ENCODE peak calls at places on chromosomes 5 and 9, in four cellular contexts. L is GM12878, J is HepG2, N is K562. U is an unnamed sample. For H3K4me1, the result is how much of the 10 kb centered on the place peaks cover.

GRCh38 chr9:708182-708555 is 133.3 kb upstream of the DMRT1 start:
- DNase-seq in N (no peak), L (no peak), J (no peak), U (no peak)

GRCh38 chr5:5969942-5970483 is 408.3 kb downstream of the MED10 start:
- DNase-seq in L (no peak), N (no peak), J (no peak), U (no peak)

GRCh38 chr9:68947842-68948569 is 65.9 kb downstream of the PRKACG start:
- DNase-seq in L (no peak), N (no peak), J (no peak), U (no peak)

GRCh38 chr5:102826629-102827028 is 71.5 kb downstream of the PAM start:
- DNase-seq in J (no peak), L (no peak), N (no peak), U (no peak)

GRCh38 chr5:345404-346195 is 24.1 kb downstream of the AHRR start:
- DNase-seq in N (no peak), J (no peak), L (no peak), U (no peak)

GRCh38 chr5:141942185-141942857 is 15.7 kb downstream of the PCDH12 start:
- DNase-seq in J (peak), L (no peak), N (no peak), U (no peak)

GRCh38 chr5:102617857-102618187 is 119.0 kb upstream of the SLCO6A1 start:
- DNase-seq in J (no peak), L (no peak), N (no peak), U (no peak)

GRCh38 chr9:123416171-123416570 is 60.2 kb downstream of the CRB2 start:
- DNase-seq in J (no peak), N (no peak), L (no peak), U (no peak)

GRCh38 chr9:76868897-76869296 is 37.0 kb downstream of the PRUNE2 start:
- DNase-seq in J (no peak), N (no peak), L (no peak), U (no peak)

GRCh38 chr5:102911973-102912372 is 156.9 kb downstream of the PAM start:
- DNase-seq in L (no peak), N (no peak), J (no peak), U (no peak)

GRCh38 chr5:125660231-125660895 is 762.8 kb upstream of the GRAMD2B start:
- DNase-seq in N (no peak), J (no peak), L (no peak), U (no peak)

GRCh38 chr5:74394543-74394923 is 246.0 kb downstream of the ENC1 start:
- DNase-seq in L (no peak), N (no peak), J (peak), U (no peak)

GRCh38 chr5:126967808-126968466 is 62.4 kb downstream of the MARCHF3 start:
- DNase-seq in N (no peak), J (no peak), L (no peak), U (no peak)

GRCh38 chr9:125141251-125141650 is 2.1 kb downstream of the SCAI start:
- DNase-seq in J (no peak), N (no peak), L (no peak), U (no peak)

GRCh38 chr5:28703651-28704260 is 1665.4 kb upstream of the CDH9 start:
- DNase-seq in L (no peak), J (no peak), N (no peak), U (no peak)

GRCh38 chr9:34546102-34546833 is 23.5 kb upstream of the ENHO start:
- DNase-seq in L (no peak), N (no peak), J (no peak), U (no peak)

GRCh38 chr5:69485471-69485870 is 7.1 kb upstream of the OCLN start:
- DNase-seq in L (no peak), J (no peak), N (no peak), U (no peak)

GRCh38 chr5:180126716-180127681 is 55.4 kb upstream of the RNF130 start:
- DNase-seq in N (peak), L (no peak), J (no peak), U (peak)

GRCh38 chr5:773517-774264 is 10.8 kb downstream of the ZDHHC11B start:
- DNase-seq in L (no peak), J (no peak), N (no peak), U (no peak)

GRCh38 chr5:140295414-140295813 is 7.5 kb downstream of the PFDN1 start:
- DNase-seq in L (no peak), N (no peak), J (peak), U (no peak)

GRCh38 chr5:119131530-119132313 is 60.8 kb downstream of the DMXL1 start:
- DNase-seq in L (no peak), N (no peak), J (no peak), U (no peak)

GRCh38 chr5:33299621-33300208 is 141.1 kb upstream of the TARS1 start:
- DNase-seq in J (no peak), L (peak), N (no peak), U (peak)

GRCh38 chr5:1824903-1825841 is 24.0 kb downstream of the NDUFS6 start:
- DNase-seq in L (no peak), J (no peak), N (no peak), U (no peak)

GRCh38 chr5:151585970-151586369 is 5.2 kb downstream of the FAT2 start:
- DNase-seq in J (no peak), N (no peak), L (no peak), U (no peak)

GRCh38 chr5:129400395-129400983 is 59.6 kb upstream of the ADAMTS19 start:
- DNase-seq in L (no peak), N (no peak), J (no peak), U (no peak)

GRCh38 chr5:150339165-150339564 is 18.3 kb upstream of the TCOF1 start:
- DNase-seq in L (no peak), J (no peak), N (no peak), U (no peak)

GRCh38 chr9:135275163-135275925 is 187.9 kb downstream of the OLFM1 start:
- DNase-seq in N (no peak), J (no peak), L (no peak), U (no peak)

GRCh38 chr9:116319480-116319879 is 165.9 kb downstream of the PAPPA start:
- DNase-seq in L (no peak), N (no peak), J (no peak), U (no peak)

GRCh38 chr9:124419832-124420489 is 4.7 kb upstream of the PSMB7 start:
- DNase-seq in N (no peak), J (no peak), L (no peak), U (no peak)

GRCh38 chr5:125023673-125024072 is 277.2 kb upstream of the ZNF608 start:
- DNase-seq in J (no peak), N (no peak), L (no peak), U (no peak)

GRCh38 chr5:143985832-143986485 is 174.0 kb downstream of the HMHB1 start:
- DNase-seq in L (no peak), J (no peak), N (no peak), U (no peak)

GRCh38 chr9:38117646-38118045 is 48.6 kb upstream of the SHB start:
- DNase-seq in J (no peak), L (no peak), N (no peak), U (no peak)

GRCh38 chr5:56298329-56298962 is 65.3 kb upstream of the ANKRD55 start:
- DNase-seq in J (no peak), N (no peak), L (no peak), U (no peak)

GRCh38 chr9:93587651-93588347 is 11.4 kb downstream of the PHF2 start:
- DNase-seq in J (no peak), N (no peak), L (no peak), U (no peak)

GRCh38 chr9:78671785-78672184 is 374.9 kb downstream of the PSAT1 start:
- DNase-seq in L (no peak), N (no peak), J (no peak), U (no peak)

GRCh38 chr9:105921057-105921721 is 226.8 kb downstream of the TMEM38B start:
- DNase-seq in L (no peak), N (no peak), J (no peak), U (no peak)

GRCh38 chr9:99352786-99353185 is 130.7 kb downstream of the SEC61B start:
- DNase-seq in N (no peak), J (no peak), L (no peak), U (no peak)

GRCh38 chr5:88683506-88684135 is 199.4 kb downstream of the MEF2C start:
- DNase-seq in J (peak), L (no peak), N (no peak), U (peak)

GRCh38 chr5:138632900-138633489 is 57.8 kb upstream of the HSPA9 start:
- DNase-seq in N (peak), L (peak), J (peak), U (peak)
- TF ChIP-seq ESRRA in N (peak), L (no peak), J (no peak), U (no peak)

DNA sequence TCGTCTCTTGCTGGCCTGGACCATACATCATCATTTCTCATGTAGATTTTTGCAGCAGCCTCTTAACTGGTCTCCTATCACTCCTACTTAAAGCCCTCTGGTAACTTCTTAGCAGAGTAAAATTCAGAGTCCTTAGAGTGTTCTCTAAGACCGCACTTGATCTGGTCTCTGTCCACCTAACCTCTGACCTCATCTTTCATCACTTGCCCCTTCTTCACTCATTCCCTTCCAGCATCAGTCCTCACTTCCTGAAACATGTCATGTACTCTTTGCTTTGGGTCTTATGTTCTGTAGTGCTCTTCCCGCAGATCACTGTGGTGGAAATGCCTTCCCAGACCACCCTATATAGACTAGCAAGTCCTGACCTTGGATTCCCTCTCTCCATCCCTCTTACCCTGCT is 9.8 kb downstream of the LARP1 start:
- DNase-seq in N (no peak), L (no peak), J (no peak), U (no peak)
- H3K4me1 ChIP-seq in N (half or more), L (half or more), J (half or more), U (half or more)

GRCh38 chr9:16869961-16870605 is 387 bp downstream of the BNC2 start:
- DNase-seq in L (no peak), J (no peak), N (no peak), U (peak)

GRCh38 chr9:16873131-16873787 is 2.8 kb upstream of the BNC2 start:
- DNase-seq in N (no peak), J (no peak), L (no peak), U (peak)

GRCh38 chr9:16869140-16869903 is 1.1 kb downstream of the BNC2 start:
- DNase-seq in N (no peak), L (no peak), J (no peak), U (no peak)

GRCh38 chr9:16870606-16871357 is at the start of gene BNC2:
- DNase-seq in J (no peak), N (no peak), L (no peak), U (peak)

GRCh38 chr9:16871358-16872151 is 1.1 kb upstream of the BNC2 start:
- DNase-seq in N (no peak), L (no peak), J (no peak), U (peak)
- TF ChIP-seq ESRRA in N (no peak), L (no peak), J (no peak), U (no peak)

DNA sequence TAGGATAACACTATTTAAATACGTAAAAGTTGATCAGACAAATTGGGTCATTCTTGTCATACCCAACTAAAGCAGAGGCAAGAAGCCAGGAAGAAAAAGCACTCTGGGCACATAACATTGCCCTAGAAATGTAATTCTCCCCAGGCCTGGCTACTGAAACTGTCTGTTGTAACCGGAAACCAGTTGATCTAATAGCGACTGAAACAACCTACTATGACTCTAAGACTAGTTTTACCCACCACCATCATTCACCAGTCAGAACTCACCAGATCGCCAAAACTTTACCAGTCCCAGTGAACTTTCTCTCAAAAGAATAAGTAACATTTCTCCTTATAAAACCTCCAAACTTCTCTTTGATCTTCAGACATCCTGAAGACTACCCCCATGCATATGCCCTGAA is 99.3 kb upstream of the WWC1 start:
- DNase-seq in L (no peak), N (no peak), J (no peak), U (no peak)
- H3K4me1 ChIP-seq in L (under half), N (under half), J (under half), U (under half)

DNA sequence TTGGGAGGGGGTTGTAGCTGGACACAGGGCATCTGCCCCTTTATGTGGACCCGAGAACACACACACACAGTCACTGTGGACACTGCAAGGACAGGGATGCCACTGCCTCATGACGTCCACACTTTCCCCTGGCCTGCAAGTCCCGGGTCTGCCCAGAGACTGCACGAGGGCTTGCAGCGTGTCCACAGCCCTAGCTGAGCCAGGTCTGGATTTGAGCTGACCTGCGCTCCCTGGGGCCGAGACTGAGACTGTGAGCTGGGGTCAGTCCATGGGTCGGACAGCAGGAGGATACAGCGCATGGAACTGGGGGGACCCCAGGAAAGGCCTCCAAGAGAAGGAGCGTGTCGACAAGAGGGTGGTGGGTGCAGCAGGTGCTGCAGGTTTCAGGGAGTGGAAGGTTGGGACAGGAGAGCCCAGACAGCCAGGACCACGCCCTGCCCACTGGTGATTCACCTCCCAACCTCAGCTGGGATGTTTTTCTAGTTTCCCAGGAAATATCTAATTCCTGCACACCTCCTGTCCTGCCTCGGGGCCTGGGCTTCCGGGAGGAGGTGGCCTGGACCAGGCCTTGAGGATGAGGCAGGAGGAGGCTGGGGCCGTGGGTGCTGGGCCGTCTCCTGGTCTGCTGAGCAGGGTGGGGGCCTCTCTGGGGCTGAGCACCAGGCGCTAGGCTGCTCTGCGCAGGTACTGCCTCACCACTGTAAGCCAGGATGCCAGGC is 805 bp upstream of the RNF224 start:
- DNase-seq in L (no peak), J (no peak), N (no peak), U (no peak)
- TF ChIP-seq ESRRA in L (no peak), J (no peak), N (no peak), U (no peak)

GRCh38 chr9:121750715-121751623 is 99.5 kb downstream of the DAB2IP start:
- DNase-seq in N (no peak), J (peak), L (no peak), U (no peak)
- H3K4me1 ChIP-seq in N (under half), J (half or more), L (under half), U (under half)

DNA sequence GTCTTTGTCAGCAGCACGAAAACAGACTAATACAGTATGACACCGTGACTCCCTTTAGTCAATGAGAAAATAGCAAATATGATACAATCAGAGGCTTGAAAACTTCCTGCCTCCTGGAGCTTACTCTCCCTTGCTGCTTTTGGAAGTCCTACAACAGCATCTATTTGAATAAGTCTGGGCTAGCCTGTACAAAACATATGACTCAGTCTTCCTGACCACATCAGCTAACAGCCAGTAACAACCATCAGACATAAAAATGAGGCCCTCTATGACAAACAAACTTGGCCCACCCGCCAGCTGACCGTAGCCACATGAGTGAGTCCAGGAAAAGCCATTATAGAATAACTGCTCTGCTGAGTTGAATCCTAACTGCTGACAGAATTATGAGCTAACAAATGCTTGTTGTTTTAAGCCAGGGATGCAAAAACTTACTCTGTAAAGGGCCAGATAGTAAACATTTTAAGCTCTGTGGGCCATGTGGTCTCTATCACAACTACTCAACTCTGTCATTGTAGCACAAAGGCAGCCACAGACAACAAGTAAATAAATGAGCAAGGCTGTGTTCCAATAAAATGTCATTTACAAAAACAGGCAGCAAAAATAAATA is 347.6 kb downstream of the PTPRD start:
- DNase-seq in L (no peak), N (no peak), J (no peak), U (no peak)
- TF ChIP-seq ESRRA in L (no peak), N (no peak), J (no peak), U (no peak)

DNA sequence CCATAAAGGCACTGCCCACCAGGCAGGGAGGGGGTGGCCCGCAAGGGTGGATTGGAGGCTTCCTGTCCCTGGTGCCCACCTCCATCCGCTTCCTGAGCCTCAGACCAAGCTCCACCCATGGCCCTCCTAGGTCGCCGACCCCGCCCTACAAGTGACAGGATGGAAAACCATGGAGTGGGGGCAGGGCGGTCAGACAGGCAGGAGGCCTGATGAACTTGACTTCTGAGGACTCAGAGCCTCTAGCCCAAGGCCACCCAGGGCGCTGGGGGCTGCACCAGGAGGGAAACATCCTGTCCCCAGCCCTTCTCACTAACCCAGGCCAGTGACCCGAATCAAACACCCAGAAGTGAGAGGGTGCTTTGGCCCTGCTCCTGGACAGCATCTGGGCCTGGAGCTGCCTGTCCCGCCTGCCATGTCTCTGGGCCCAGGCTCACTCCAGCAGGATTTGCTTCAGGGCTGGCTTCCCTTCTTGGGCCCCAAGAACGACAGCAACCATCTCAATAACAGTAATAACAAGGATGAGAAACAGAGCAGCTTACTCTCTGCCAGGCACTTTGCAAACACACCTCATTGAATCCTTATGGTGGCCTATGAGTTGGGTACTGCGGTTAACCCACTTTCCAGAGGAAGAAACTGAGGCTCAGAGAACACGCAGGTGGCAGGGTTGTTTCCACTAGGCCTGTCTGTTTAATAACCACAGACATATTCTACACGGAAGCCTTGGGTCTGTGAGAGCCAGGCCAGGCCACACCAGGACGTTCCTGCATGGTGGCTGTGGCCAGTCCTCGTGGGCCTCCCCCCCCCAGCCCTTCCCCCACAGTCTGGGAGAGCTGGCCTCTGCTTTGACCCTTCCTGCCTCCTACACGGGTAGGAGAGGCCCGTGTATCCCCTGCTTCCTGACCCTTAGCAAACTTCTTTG is 4.4 kb upstream of the ST6GALNAC6 start:
- DNase-seq in L (no peak), N (peak), J (peak), U (no peak)
- H3K4me1 ChIP-seq in L (half or more), N (under half), J (under half), U (under half)

GRCh38 chr5:135100011-135100410 is 66.0 kb upstream of the PITX1 start:
- DNase-seq in J (no peak), N (no peak), L (no peak), U (no peak)
- TF ChIP-seq ESRRA in J (no peak), N (no peak), L (no peak), U (no peak)

U was measured in A549.